ENCODE peak calls at places on chromosomes 6 and 20, in seven cellular contexts. E is psoas muscle; W is uterus; S is lower lobe of right lung; U is naive thymus-derived CD4-positive, alpha-beta T cell; G is stomach; H is mucosa of descending colon. D is an unnamed sample.

GRCh38 chr6:119736680-119737079 is 387.1 kb upstream of the MAN1A1 start:
- DNase-seq in E (no peak), W (no peak), S (no peak), U (no peak), G (no peak), H (no peak), D (no peak)

GRCh38 chr6:147802400-147802799 is 293.9 kb downstream of the SAMD5 start:
- DNase-seq in E (no peak), W (no peak), S (no peak), U (no peak), G (no peak), H (no peak), D (no peak)

GRCh38 chr6:5053038-5053437 is 32.1 kb upstream of the PPP1R3G start:
- DNase-seq in E (no peak), W (no peak), S (no peak), U (no peak), G (no peak), H (no peak), D (no peak)

GRCh38 chr6:134115715-134116074 is 63.3 kb upstream of the SLC2A12 start:
- DNase-seq in E (no peak), W (no peak), S (no peak), U (no peak), G (no peak), H (no peak), D (no peak)

GRCh38 chr6:13671742-13672141 is 39.9 kb downstream of the RANBP9 start:
- DNase-seq in E (no peak), W (no peak), S (no peak), U (no peak), G (no peak), H (no peak), D (no peak)

GRCh38 chr6:85416766-85417165 is 33.1 kb upstream of the NT5E start:
- DNase-seq in E (no peak), W (no peak), S (no peak), U (no peak), G (no peak), H (no peak), D (no peak)

GRCh38 chr6:47710295-47710694 is 11.9 kb downstream of the ADGRF4 start:
- DNase-seq in E (no peak), W (no peak), S (no peak), U (no peak), G (no peak), H (no peak), D (no peak)

GRCh38 chr20:542777-543368 is 717 bp downstream of the CSNK2A1 start:
- DNase-seq in E (peak), W (peak), S (peak), U (peak), G (peak), H (peak), D (no peak)

GRCh38 chr6:50305660-50306059 is 255.9 kb upstream of the DEFB112 start:
- DNase-seq in E (no peak), W (no peak), S (no peak), U (no peak), G (no peak), H (no peak), D (no peak)

GRCh38 chr6:21745543-21746337 is 152.2 kb downstream of the SOX4 start:
- DNase-seq in E (no peak), W (no peak), S (no peak), U (no peak), G (no peak), H (no peak), D (no peak)

GRCh38 chr20:49037962-49038387 is 8.1 kb upstream of the CSE1L start:
- DNase-seq in E (no peak), W (no peak), S (no peak), U (peak), G (no peak), H (no peak), D (no peak)

GRCh38 chr6:109236140-109237081 is 141.1 kb downstream of the CEP57L1 start:
- DNase-seq in E (no peak), W (no peak), S (peak), U (peak), G (no peak), H (peak), D (no peak)

GRCh38 chr6:47135772-47136171 is 93.6 kb upstream of the ADGRF1 start:
- DNase-seq in E (no peak), W (no peak), S (no peak), U (no peak), G (no peak), H (no peak), D (no peak)

GRCh38 chr20:49228676-49229075 is 9.5 kb downstream of the DDX27 start:
- DNase-seq in E (no peak), W (no peak), S (no peak), U (no peak), G (no peak), H (no peak), D (no peak)

GRCh38 chr6:167684276-167685104 is 142.2 kb upstream of the AFDN start:
- DNase-seq in E (no peak), W (no peak), S (no peak), U (no peak), G (peak), H (no peak), D (no peak)

GRCh38 chr6:110731196-110731595 is 84.1 kb downstream of the CDK19 start:
- DNase-seq in E (no peak), W (no peak), S (no peak), U (no peak), G (no peak), H (no peak), D (no peak)

GRCh38 chr20:24781061-24781980 is 167.7 kb upstream of the CST7 start:
- DNase-seq in E (peak), W (no peak), S (peak), U (peak), G (no peak), H (no peak), D (no peak)

GRCh38 chr20:10864076-10864672 is 190.4 kb upstream of the JAG1 start:
- DNase-seq in E (no peak), W (no peak), S (peak), U (no peak), G (peak), H (peak), D (no peak)

GRCh38 chr20:531608-532007 is 12.0 kb downstream of the CSNK2A1 start:
- DNase-seq in E (no peak), W (no peak), S (no peak), U (no peak), G (no peak), H (no peak), D (no peak)

GRCh38 chr6:113856011-113856551 is 1.1 kb upstream of the MARCKS start:
- DNase-seq in E (no peak), W (no peak), S (no peak), U (peak), G (peak), H (no peak), D (peak)

GRCh38 chr6:31547727-31548422 is 467 bp downstream of the NFKBIL1 start:
- DNase-seq in E (peak), W (no peak), S (peak), U (no peak), G (no peak), H (peak), D (no peak)
- H3K4me3 ChIP-seq in E (peak), W (peak), S (peak), U (peak), G (peak), H (no peak), D (peak)

GRCh38 chr6:153096792-153097191 is 34.3 kb downstream of the RGS17 start:
- DNase-seq in E (no peak), W (no peak), S (no peak), U (no peak), G (no peak), H (no peak), D (no peak)

GRCh38 chr6:153088796-153089195 is 42.3 kb downstream of the RGS17 start:
- DNase-seq in E (no peak), W (no peak), S (no peak), U (no peak), G (no peak), H (no peak), D (no peak)

GRCh38 chr6:153090241-153090930 is 40.7 kb downstream of the RGS17 start:
- DNase-seq in E (no peak), W (no peak), S (no peak), U (no peak), G (no peak), H (no peak), D (no peak)

GRCh38 chr6:153096031-153096430 is 35.1 kb downstream of the RGS17 start:
- DNase-seq in E (no peak), W (no peak), S (no peak), U (no peak), G (no peak), H (no peak), D (no peak)

DNA sequence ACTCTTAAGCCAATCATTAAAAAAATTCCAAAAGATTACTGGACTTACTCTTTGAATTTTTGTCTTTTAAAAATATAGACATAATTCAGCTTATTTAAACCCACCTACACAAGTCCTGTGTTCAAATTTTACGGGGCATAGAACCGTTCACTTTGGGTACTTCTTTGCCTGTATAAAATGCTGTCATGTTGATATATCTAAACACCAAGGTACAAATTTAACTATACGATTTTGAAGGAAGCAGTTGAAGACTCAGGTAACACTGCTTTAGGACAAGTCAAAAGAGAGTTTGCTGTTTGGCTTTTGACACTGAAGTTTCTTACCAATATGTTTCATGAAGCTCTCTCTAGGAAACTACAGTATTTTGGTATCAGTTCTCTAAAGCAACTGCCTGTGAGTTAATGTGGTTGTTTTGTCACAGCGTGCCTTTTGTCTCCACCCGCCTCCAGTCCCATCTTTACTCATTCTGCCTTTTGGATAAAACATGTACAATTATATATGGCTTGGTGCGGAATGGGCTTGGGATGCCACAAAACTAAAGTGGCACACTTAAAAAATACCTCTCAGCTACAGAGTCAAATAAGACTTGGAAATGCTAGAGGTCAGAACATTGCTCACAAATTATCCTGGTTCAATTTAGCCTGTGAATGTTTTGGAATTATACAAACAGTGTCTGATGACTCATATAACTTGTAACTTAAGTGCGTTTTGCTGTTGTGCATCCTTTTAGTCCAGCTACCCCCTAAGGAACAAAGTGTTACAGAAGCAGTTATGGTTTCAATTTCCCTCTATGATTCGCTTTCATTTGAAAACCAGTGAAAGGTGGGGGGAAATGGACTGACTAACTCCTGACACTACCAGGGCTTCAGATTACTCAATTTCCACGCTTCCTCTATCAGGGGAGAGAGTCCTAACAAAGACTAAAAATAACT is 38.7 kb downstream of the RGS17 start:
- DNase-seq in E (no peak), W (no peak), S (no peak), U (no peak), G (no peak), H (no peak), D (peak)
- H3K4me3 ChIP-seq in E (no peak), W (no peak), S (no peak), U (no peak), G (no peak), H (no peak), D (peak)

DNA sequence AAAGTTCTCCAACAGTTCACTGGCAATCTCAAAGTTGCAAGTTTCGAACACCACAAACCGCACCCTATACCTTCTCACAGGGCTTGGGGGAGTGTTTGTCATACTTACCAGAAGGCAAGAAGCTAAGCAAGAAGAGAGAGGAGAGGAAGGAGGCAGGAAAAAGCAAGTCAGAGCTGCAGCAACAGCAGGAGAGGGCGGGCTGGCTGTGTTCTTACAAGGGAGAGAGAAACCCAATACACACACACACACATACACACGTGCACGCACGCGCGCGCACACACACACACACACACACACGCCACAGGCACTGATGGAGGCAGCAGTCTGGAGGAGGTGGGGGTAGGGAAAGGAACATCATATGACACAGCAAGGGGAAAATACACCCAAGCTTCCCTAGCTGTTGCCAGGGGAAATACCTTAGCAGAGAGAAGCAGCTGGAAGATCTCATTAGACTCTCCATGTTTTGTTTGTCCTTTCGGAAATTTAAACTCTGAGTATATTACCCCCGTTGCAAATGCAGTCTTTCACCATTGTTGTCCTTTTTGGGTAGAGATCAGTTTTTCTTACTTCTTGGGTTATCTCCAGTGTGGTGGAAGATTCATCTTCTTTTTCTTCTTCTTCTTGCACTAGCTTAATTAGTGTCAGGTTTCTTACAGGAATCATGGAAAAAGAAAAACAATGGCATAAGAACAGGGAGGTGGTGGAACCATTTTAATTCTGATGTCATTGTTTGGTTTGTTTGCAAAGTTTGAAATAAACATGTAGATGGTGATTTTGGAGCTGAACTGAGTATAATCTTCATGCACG is at the start of gene TXLNB:
- DNase-seq in E (peak), W (peak), S (peak), U (peak), G (peak), H (peak), D (peak)
- H3K4me3 ChIP-seq in E (peak), W (peak), S (peak), U (peak), G (no peak), H (no peak), D (peak)

GRCh38 chr6:80523029-80523428 is 416.6 kb downstream of the BCKDHB start:
- DNase-seq in E (no peak), W (no peak), S (no peak), U (no peak), G (no peak), H (no peak), D (no peak)
- H3K4me3 ChIP-seq in E (peak), W (peak), S (no peak), U (no peak), G (no peak), H (no peak), D (no peak)

GRCh38 chr6:36924131-36924530 is 30.4 kb upstream of the PI16 start:
- DNase-seq in E (no peak), W (no peak), S (no peak), U (no peak), G (no peak), H (no peak), D (no peak)
- H3K4me3 ChIP-seq in E (no peak), W (no peak), S (no peak), U (no peak), G (no peak), H (no peak), D (no peak)

DNA sequence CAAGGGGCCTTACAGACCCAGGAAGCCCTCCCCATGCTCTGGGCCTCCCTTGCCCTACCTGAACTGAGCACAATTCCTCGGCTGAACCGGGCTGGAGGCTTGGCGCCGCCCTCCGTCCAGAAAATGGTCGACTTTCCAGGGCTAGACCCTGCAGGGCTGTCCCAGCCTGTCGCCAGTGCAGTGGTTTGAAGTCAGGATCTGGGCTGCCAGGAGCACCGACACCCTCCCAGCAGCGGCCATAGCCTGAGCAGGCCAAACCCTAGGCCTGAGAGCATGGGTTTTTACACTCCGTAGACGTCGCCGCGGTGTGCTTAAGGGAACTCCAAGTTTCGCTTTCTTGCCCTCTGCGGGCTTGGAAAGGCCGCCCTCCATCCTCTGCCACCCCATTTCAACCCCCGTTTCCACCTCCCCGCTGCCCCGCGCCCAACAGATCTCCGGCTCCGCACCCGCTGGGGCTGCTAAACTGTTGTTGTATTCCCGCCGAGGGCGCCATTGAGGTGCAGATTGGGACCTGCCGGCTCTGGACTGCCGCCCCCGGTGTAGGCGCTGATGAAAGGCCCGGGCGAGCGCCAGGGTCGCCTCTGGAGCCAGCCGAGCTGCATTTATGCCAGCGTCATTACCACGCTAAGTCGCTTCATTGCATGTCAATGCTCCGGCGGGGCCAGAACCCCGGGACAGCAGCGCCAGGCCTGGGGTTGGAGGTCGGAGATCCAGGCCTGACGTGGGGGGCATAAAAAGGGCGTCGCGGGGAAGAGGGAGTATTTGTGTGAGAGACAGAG is 2.2 kb upstream of the TFAP2A start:
- DNase-seq in E (no peak), W (no peak), S (peak), U (no peak), G (no peak), H (no peak), D (no peak)
- H3K4me3 ChIP-seq in E (no peak), W (no peak), S (peak), U (no peak), G (peak), H (no peak), D (no peak)

DNA sequence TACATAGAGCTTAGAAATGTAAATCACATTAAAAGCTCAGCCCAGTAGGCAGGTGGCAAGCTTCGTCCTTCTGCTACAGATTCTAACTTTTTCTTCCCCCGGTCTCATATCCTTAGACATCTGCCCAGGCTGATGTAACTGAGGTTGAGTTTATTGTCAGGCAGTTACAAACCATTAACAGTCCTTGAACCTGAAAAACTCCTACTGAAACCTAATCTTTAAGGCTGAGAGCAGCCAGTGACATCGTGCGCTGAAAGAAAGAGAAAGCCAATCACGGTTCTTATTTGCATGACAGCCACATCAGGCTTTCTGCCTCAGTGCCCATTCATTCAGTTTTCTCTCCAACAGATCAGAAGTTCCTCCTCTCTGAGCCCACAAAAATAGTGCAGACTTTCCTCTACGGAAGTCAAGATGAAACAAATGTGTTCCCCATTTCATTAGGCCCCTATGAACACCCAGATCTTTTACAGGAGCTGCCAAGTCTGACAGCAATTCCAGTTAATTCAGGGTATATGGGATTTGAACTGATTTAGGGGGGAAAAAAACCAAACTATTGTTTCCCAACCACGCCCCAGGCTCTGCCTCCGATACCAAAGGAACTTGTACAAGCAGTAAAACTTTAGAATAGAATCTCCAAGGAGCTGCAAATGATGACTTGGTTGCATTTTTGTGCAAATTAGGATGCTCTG is at the start of gene NHSL1:
- DNase-seq in E (no peak), W (no peak), S (no peak), U (no peak), G (no peak), H (no peak), D (peak)
- H3K4me3 ChIP-seq in E (no peak), W (no peak), S (no peak), U (no peak), G (no peak), H (peak), D (no peak)

GRCh38 chr20:44810061-44810390 is 320 bp downstream of the RIMS4 start:
- DNase-seq in E (no peak), W (no peak), S (no peak), U (no peak), G (no peak), H (no peak), D (no peak)
- H3K4me3 ChIP-seq in E (peak), W (no peak), S (peak), U (no peak), G (peak), H (no peak), D (no peak)

GRCh38 chr20:36862857-36863668 is 12.9 kb upstream of the TLDC2 start:
- DNase-seq in E (peak), W (no peak), S (no peak), U (no peak), G (no peak), H (no peak), D (peak)

GRCh38 chr20:36861875-36862801 is 13.8 kb upstream of the TLDC2 start:
- DNase-seq in E (peak), W (peak), S (peak), U (no peak), G (peak), H (peak), D (no peak)

GRCh38 chr20:36860339-36860738 is 15.6 kb upstream of the TLDC2 start:
- DNase-seq in E (no peak), W (no peak), S (no peak), U (no peak), G (no peak), H (no peak), D (no peak)

GRCh38 chr20:36860811-36861624 is 14.9 kb upstream of the TLDC2 start:
- DNase-seq in E (no peak), W (no peak), S (no peak), U (no peak), G (no peak), H (no peak), D (no peak)

DNA sequence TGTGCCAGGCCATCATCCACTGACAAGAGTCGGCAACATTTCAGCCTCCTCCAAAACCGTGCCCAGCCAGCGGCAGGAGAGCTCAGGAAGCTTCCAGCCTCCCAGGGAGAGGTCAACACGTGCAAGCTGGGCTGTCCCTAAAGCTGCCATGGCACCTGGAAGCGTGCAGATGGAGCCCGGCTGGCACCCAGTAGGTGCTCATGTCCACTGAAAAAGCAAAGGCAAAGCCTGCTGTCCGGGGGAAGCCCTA is 14.4 kb upstream of the TLDC2 start:
- DNase-seq in E (no peak), W (no peak), S (no peak), U (no peak), G (no peak), H (no peak), D (no peak)
- H3K4me3 ChIP-seq in E (peak), W (peak), S (peak), U (no peak), G (peak), H (no peak), D (no peak)

D was measured in GM06990.